ENCODE peak calls at places on chromosomes 4 and X, in ten cellular contexts. E is activated CD4-positive, alpha-beta T cell treated with anti-CD3 and anti-CD28 coated beads, Interleukin-2, amount 50 U/mL, for 4 hours; V is Peyer's patch; J is stimulated activated CD8-positive, alpha-beta memory T cell treated with anti-CD3 and anti-CD28 coated beads, Interleukin-12 subunit alpha, Interleukin-12 subunit beta, amount 100 ng/mL, for 4 hours; F is SJCRH30; Q is nephron progenitor cell; D is fibroblast of pulmonary artery; Y is activated T-helper 9 cell treated with anti-CD3 and anti-CD28 coated beads, Interleukin-2, amount 50 U/mL, for 16 hours; K is NCI-H1105; M is H7. A is an unnamed sample.

GRCh38 chr4:11724731-11725130 is 296.0 kb upstream of the HS3ST1 start:
- DNase-seq in F (no peak), J (no peak), Q (no peak), E (no peak), K (no peak), Y (no peak), D (peak; percentile 52), V (no peak), M (no peak), A (no peak)

GRCh38 chrX:36898301-36898700 is 109.9 kb upstream of the FAM47C start:
- DNase-seq in M (peak; percentile 6), D (peak; percentile 2), Q (no peak), V (no peak), F (peak; percentile 12), E (no peak), Y (no peak), J (no peak), K (no peak), A (no peak)

GRCh38 chr4:111064342-111064993 is 441.6 kb upstream of the PITX2 start:
- DNase-seq in M (peak; percentile 14), V (no peak), J (no peak), Q (no peak), D (peak; percentile 14), E (no peak), K (no peak), F (peak; percentile 7), Y (no peak), A (no peak)

GRCh38 chrX:41779058-41779564 is 55.1 kb downstream of the GPR82 start:
- DNase-seq in J (no peak), V (no peak), E (no peak), Y (no peak), D (peak; percentile 53), K (peak; percentile 76), M (no peak), Q (no peak), F (peak; percentile 90), A (no peak)

GRCh38 chrX:31323658-31324057 is 251.8 kb upstream of the FTHL17 start:
- DNase-seq in M (no peak), J (no peak), Q (no peak), K (no peak), V (no peak), E (no peak), Y (no peak), F (peak; percentile 83), D (no peak), A (no peak)

GRCh38 chr4:8856835-8857590 is 14.6 kb downstream of the HMX1 start:
- DNase-seq in F (no peak), Q (no peak), Y (no peak), D (no peak), M (peak; percentile 82), J (no peak), E (no peak), V (no peak), K (no peak), A (no peak)

GRCh38 chrX:144732588-144732987 is 514.7 kb upstream of the SPANXN1 start:
- DNase-seq in K (no peak), Y (no peak), F (no peak), E (no peak), J (no peak), Q (no peak), D (no peak), M (no peak), V (no peak), A (no peak)

GRCh38 chr4:186227221-186227620 is at the start of gene KLKB1:
- DNase-seq in K (peak; percentile 48), Y (no peak), D (peak; percentile 46), F (peak; percentile 63), V (no peak), J (no peak), E (no peak), M (no peak), Q (no peak), A (no peak)

GRCh38 chr4:80309301-80310004 is 26.1 kb upstream of the CFAP299 start:
- DNase-seq in M (no peak), F (no peak), Q (no peak), V (no peak), J (no peak), K (no peak), Y (no peak), E (no peak), D (peak; percentile 91), A (no peak)

GRCh38 chr4:148926861-148927260 is 484.6 kb upstream of the NR3C2 start:
- DNase-seq in M (no peak), Y (no peak), K (peak; percentile 3), E (no peak), Q (no peak), J (no peak), D (peak; percentile 4), F (peak; percentile 31), V (peak; percentile 68), A (no peak)

GRCh38 chrX:133258481-133258880 is 40.3 kb upstream of the TFDP3 start:
- DNase-seq in F (no peak), V (no peak), Y (no peak), K (no peak), M (no peak), D (no peak), J (no peak), Q (no peak), E (no peak), A (no peak)

GRCh38 chr4:41057456-41057855 is 156.9 kb downstream of the APBB2 start:
- DNase-seq in F (no peak), V (no peak), D (no peak), M (no peak), Q (no peak), K (no peak), J (no peak), E (no peak), Y (no peak), A (no peak)

GRCh38 chr4:110622841-110623709 is at the start of gene PITX2:
- DNase-seq in D (peak; percentile 93), J (no peak), Q (peak; percentile 99), M (peak; percentile 100), Y (no peak), V (peak; percentile 99), K (no peak), E (no peak), F (peak; percentile 98), A (no peak)

GRCh38 chr4:26256016-26256415 is 64.8 kb upstream of the RBPJ start:
- DNase-seq in K (no peak), Q (no peak), F (no peak), D (no peak), J (no peak), V (no peak), E (no peak), M (no peak), Y (no peak), A (no peak)

GRCh38 chr4:77501851-77502250 is 103.8 kb upstream of the CXCL13 start:
- DNase-seq in E (no peak), V (no peak), J (no peak), Y (no peak), D (no peak), Q (no peak), F (no peak), M (no peak), K (no peak), A (no peak)

GRCh38 chr4:140928880-140929279 is 172.7 kb upstream of the TBC1D9 start:
- DNase-seq in Q (no peak), E (no peak), K (no peak), Y (no peak), F (no peak), M (no peak), V (no peak), J (no peak), D (no peak), A (no peak)

GRCh38 chr4:150387983-150388382 is 194.0 kb upstream of the MAB21L2 start:
- DNase-seq in E (no peak), V (no peak), K (no peak), J (no peak), Q (no peak), D (no peak), Y (no peak), F (no peak), M (no peak), A (no peak)

GRCh38 chr4:8280876-8281440 is 11.4 kb downstream of the HTRA3 start:
- DNase-seq in D (no peak), Q (no peak), F (no peak), M (no peak), V (no peak), J (no peak), E (no peak), Y (no peak), K (no peak), A (no peak)

GRCh38 chr4:61531188-61531587 is 331.1 kb downstream of the ADGRL3 start:
- DNase-seq in D (no peak), E (no peak), K (no peak), Y (no peak), M (no peak), F (peak; percentile 27), V (no peak), J (no peak), Q (no peak), A (no peak)

GRCh38 chr4:53119685-53120084 is 246.2 kb downstream of the SCFD2 start:
- DNase-seq in E (no peak), D (peak; percentile 80), K (no peak), M (no peak), Y (no peak), V (no peak), Q (peak; percentile 11), J (no peak), F (peak; percentile 78), A (no peak)

GRCh38 chr4:160872491-160872890 is 1291.3 kb downstream of the FSTL5 start:
- DNase-seq in F (no peak), D (no peak), K (no peak), J (no peak), V (no peak), E (no peak), M (no peak), Y (no peak), Q (no peak), A (no peak)

GRCh38 chr4:110196871-110197420 is 1.5 kb downstream of the ELOVL6 start:
- DNase-seq in K (peak; percentile 32), J (peak; percentile 46), M (peak; percentile 79), E (peak; percentile 41), D (no peak), F (peak; percentile 75), Q (peak; percentile 73), Y (peak; percentile 56), V (peak; percentile 81), A (peak; percentile 80)

GRCh38 chrX:1450381-1451161 is 2.1 kb downstream of the ASMTL start:
- DNase-seq in Q (no peak), Y (no peak), J (no peak), D (no peak), K (no peak), V (peak; percentile 39), F (no peak), E (no peak), M (no peak), A (peak; percentile 61)

GRCh38 chr4:182806259-182807252 is 110.6 kb downstream of the DCTD start:
- DNase-seq in K (no peak), E (peak; percentile 42), D (peak; percentile 70), M (peak; percentile 94), Y (peak; percentile 33), Q (peak; percentile 95), V (peak; percentile 77), F (peak; percentile 78), J (peak; percentile 32), A (peak; percentile 55)

GRCh38 chrX:48794993-48795501 is 6.8 kb upstream of the HDAC6 start:
- DNase-seq in J (no peak), K (no peak), Y (no peak), E (no peak), D (peak; percentile 54), Q (no peak), V (no peak), M (no peak), F (no peak), A (no peak)

GRCh38 chr4:148044889-148045352 is 313.0 kb downstream of the ARHGAP10 start:
- DNase-seq in K (no peak), D (no peak), M (no peak), V (no peak), Y (no peak), Q (no peak), E (no peak), F (no peak), J (no peak), A (no peak)

GRCh38 chr4:75015627-75016026 is 82.7 kb downstream of the PARM1 start:
- DNase-seq in Y (no peak), J (no peak), F (no peak), E (no peak), Q (no peak), K (no peak), V (no peak), D (no peak), M (no peak), A (no peak)

GRCh38 chrX:150869450-150869849 is 29.0 kb downstream of the CD99L2 start:
- DNase-seq in M (no peak), Y (no peak), K (no peak), E (no peak), Q (no peak), D (no peak), F (no peak), V (no peak), J (no peak), A (no peak)

A was measured in stimulated activated effector memory CD8-positive, alpha-beta T cell treated with anti-CD3 and anti-CD28 coated beads, Interleukin-12 subunit alpha, Interleukin-12 subunit beta, amount 100 ng/mL, for 72 hours.